ENCODE peak calls at places on chromosome 20, in four cellular contexts. One of them, this sample, is unnamed.

GRCh38 chr20:38460040-38460623 is 12.5 kb upstream of the RALGAPB start:
- DNase-seq in thyroid gland: peak
- DNase-seq in erythroblast: peak
- DNase-seq in GOT3: no peak
- DNase-seq in this sample: peak

GRCh38 chr20:54107600-54108393 is 37.4 kb upstream of the BCAS1 start:
- DNase-seq in GOT3: no peak
- DNase-seq in thyroid gland: no peak
- DNase-seq in erythroblast: no peak
- DNase-seq in this sample: no peak

GRCh38 chr20:36004045-36004444 is 35.7 kb downstream of the CNBD2 start:
- DNase-seq in erythroblast: no peak
- DNase-seq in GOT3: no peak
- DNase-seq in thyroid gland: no peak
- DNase-seq in this sample: no peak

GRCh38 chr20:45346851-45347250 is 1.4 kb downstream of the SDC4 start:
- DNase-seq in thyroid gland: no peak
- DNase-seq in erythroblast: no peak
- DNase-seq in GOT3: no peak
- DNase-seq in this sample: no peak

GRCh38 chr20:55354700-55355099 is 650.6 kb downstream of the CBLN4 start:
- DNase-seq in thyroid gland: no peak
- DNase-seq in erythroblast: no peak
- DNase-seq in GOT3: no peak
- DNase-seq in this sample: no peak

GRCh38 chr20:10388571-10388970 is 45.5 kb downstream of the MKKS start:
- DNase-seq in thyroid gland: no peak
- DNase-seq in GOT3: no peak
- DNase-seq in erythroblast: no peak
- DNase-seq in this sample: no peak

GRCh38 chr20:5991623-5992441 is 41.4 kb downstream of the MCM8 start:
- DNase-seq in erythroblast: no peak
- DNase-seq in GOT3: no peak
- DNase-seq in thyroid gland: no peak
- DNase-seq in this sample: no peak

GRCh38 chr20:23918101-23918862 is 38.7 kb upstream of the CST5 start:
- DNase-seq in erythroblast: no peak
- DNase-seq in thyroid gland: no peak
- DNase-seq in GOT3: no peak
- DNase-seq in this sample: no peak

GRCh38 chr20:2330090-2330695 is 34.4 kb downstream of the TGM3 start:
- DNase-seq in thyroid gland: no peak
- DNase-seq in erythroblast: no peak
- DNase-seq in GOT3: no peak
- DNase-seq in this sample: no peak

GRCh38 chr20:652611-653109 is 340 bp downstream of the SRXN1 start:
- DNase-seq in erythroblast: peak
- DNase-seq in GOT3: no peak
- DNase-seq in thyroid gland: peak
- DNase-seq in this sample: no peak

GRCh38 chr20:61125076-61125475 is 127.0 kb upstream of the CDH4 start:
- DNase-seq in erythroblast: no peak
- DNase-seq in GOT3: no peak
- DNase-seq in thyroid gland: no peak
- DNase-seq in this sample: no peak

GRCh38 chr20:38112249-38112942 is 52.7 kb downstream of the TGM2 start:
- DNase-seq in thyroid gland: no peak
- DNase-seq in erythroblast: no peak
- DNase-seq in GOT3: no peak
- DNase-seq in this sample: no peak

GRCh38 chr20:6780414-6780813 is 12.9 kb downstream of the BMP2 start:
- DNase-seq in GOT3: no peak
- DNase-seq in erythroblast: no peak
- DNase-seq in thyroid gland: no peak
- DNase-seq in this sample: no peak

GRCh38 chr20:45867129-45867810 is 9.9 kb downstream of the ZSWIM3 start:
- DNase-seq in erythroblast: no peak
- DNase-seq in GOT3: no peak
- DNase-seq in thyroid gland: no peak
- DNase-seq in this sample: no peak

GRCh38 chr20:53579581-53580375 is 13.9 kb downstream of the ZNF217 start:
- DNase-seq in erythroblast: no peak
- DNase-seq in thyroid gland: no peak
- DNase-seq in GOT3: no peak
- DNase-seq in this sample: peak

GRCh38 chr20:60095456-60095855 is 137.2 kb downstream of the CDH26 start:
- DNase-seq in GOT3: no peak
- DNase-seq in erythroblast: no peak
- DNase-seq in thyroid gland: peak
- DNase-seq in this sample: no peak

GRCh38 chr20:19966840-19967239 is 50.3 kb upstream of the NAA20 start:
- DNase-seq in GOT3: no peak
- DNase-seq in erythroblast: no peak
- DNase-seq in thyroid gland: no peak
- DNase-seq in this sample: no peak

GRCh38 chr20:48835390-48835789 is 7.6 kb upstream of the PREX1 start:
- DNase-seq in GOT3: no peak
- DNase-seq in erythroblast: no peak
- DNase-seq in thyroid gland: no peak
- DNase-seq in this sample: no peak

GRCh38 chr20:9442858-9443257 is 71.5 kb upstream of the LAMP5 start:
- DNase-seq in erythroblast: no peak
- DNase-seq in GOT3: no peak
- DNase-seq in thyroid gland: no peak
- DNase-seq in this sample: no peak

GRCh38 chr20:63893999-63894357 is 948 bp upstream of the DNAJC5 start:
- DNase-seq in GOT3: no peak
- DNase-seq in thyroid gland: no peak
- DNase-seq in erythroblast: no peak
- DNase-seq in this sample: no peak

GRCh38 chr20:45311589-45312211 is 3.6 kb upstream of the MATN4 start:
- DNase-seq in erythroblast: peak
- DNase-seq in thyroid gland: peak
- DNase-seq in GOT3: peak
- DNase-seq in this sample: peak

GRCh38 chr20:48733296-48733790 is 94.5 kb downstream of the PREX1 start:
- DNase-seq in erythroblast: peak
- DNase-seq in thyroid gland: no peak
- DNase-seq in GOT3: no peak
- DNase-seq in this sample: peak

GRCh38 chr20:25247666-25248500 is at the start of gene PYGB:
- DNase-seq in thyroid gland: peak
- DNase-seq in erythroblast: peak
- DNase-seq in GOT3: peak
- DNase-seq in this sample: peak

GRCh38 chr20:6870559-6870958 is 103.1 kb downstream of the BMP2 start:
- DNase-seq in GOT3: no peak
- DNase-seq in thyroid gland: no peak
- DNase-seq in erythroblast: no peak
- DNase-seq in this sample: no peak

GRCh38 chr20:49356676-49357075 is 78.8 kb upstream of the ZNFX1 start:
- DNase-seq in erythroblast: no peak
- DNase-seq in GOT3: no peak
- DNase-seq in thyroid gland: no peak
- DNase-seq in this sample: no peak

GRCh38 chr20:32830437-32830836 is 10.7 kb downstream of the MAPRE1 start:
- DNase-seq in erythroblast: no peak
- DNase-seq in GOT3: no peak
- DNase-seq in thyroid gland: peak
- DNase-seq in this sample: peak

GRCh38 chr20:62365814-62366369 is 1.2 kb downstream of the LAMA5 start:
- DNase-seq in thyroid gland: peak
- DNase-seq in erythroblast: peak
- DNase-seq in GOT3: no peak
- DNase-seq in this sample: peak

GRCh38 chr20:10375191-10375590 is 58.8 kb downstream of the MKKS start:
- DNase-seq in thyroid gland: no peak
- DNase-seq in GOT3: no peak
- DNase-seq in erythroblast: no peak
- DNase-seq in this sample: no peak